ENCODE peak calls at places on chromosomes 13 and 19, in four cellular contexts. P is AG04450, Q is fibroblast of pulmonary artery, S is dorsolateral prefrontal cortex. F is an unnamed sample.

GRCh38 chr13:60137911-60138570 is 25.7 kb downstream of the DIAPH3 start:
- DNase-seq in P (no peak), Q (no peak), S (no peak), F (no peak)

GRCh38 chr19:43576479-43576878 is 878 bp downstream of the PINLYP start:
- DNase-seq in P (no peak), Q (no peak), S (no peak), F (no peak)

GRCh38 chr19:33740811-33741396 is 55.8 kb upstream of the KCTD15 start:
- DNase-seq in P (no peak), Q (peak), S (no peak), F (no peak)

GRCh38 chr13:75550159-75550567 is 572 bp downstream of the UCHL3 start:
- DNase-seq in P (peak), Q (peak), S (no peak), F (peak)

GRCh38 chr13:106349080-106349841 is 186.2 kb downstream of the EFNB2 start:
- DNase-seq in P (no peak), Q (no peak), S (no peak), F (no peak)

GRCh38 chr13:41767801-41768200 is 193.1 kb downstream of the VWA8 start:
- DNase-seq in P (no peak), Q (peak), S (no peak), F (no peak)

GRCh38 chr19:17835182-17836006 is 12.4 kb downstream of the JAK3 start:
- DNase-seq in P (no peak), Q (peak), S (no peak), F (no peak)

GRCh38 chr19:17337675-17338439 is 504 bp downstream of the GTPBP3 start:
- DNase-seq in P (no peak), Q (no peak), S (no peak), F (no peak)

GRCh38 chr19:28553005-28553404 is 659.9 kb downstream of the UQCRFS1 start:
- DNase-seq in P (no peak), Q (no peak), S (no peak), F (no peak)

GRCh38 chr19:40424637-40425449 is 949 bp downstream of the SERTAD1 start:
- DNase-seq in P (no peak), Q (peak), S (peak), F (no peak)

GRCh38 chr13:77872995-77873394 is 45.6 kb downstream of the EDNRB start:
- DNase-seq in P (no peak), Q (no peak), S (no peak), F (peak)

GRCh38 chr19:3479177-3479818 is 1.0 kb downstream of the SMIM24 start:
- DNase-seq in P (no peak), Q (no peak), S (no peak), F (no peak)

GRCh38 chr13:69817333-69817732 is 290.3 kb upstream of the ATXN8OS start:
- DNase-seq in P (no peak), Q (no peak), S (no peak), F (no peak)

GRCh38 chr19:1766800-1767352 is 13.6 kb downstream of the ONECUT3 start:
- DNase-seq in P (no peak), Q (no peak), S (no peak), F (no peak)

GRCh38 chr13:92321174-92321573 is 905.4 kb upstream of the GPC6 start:
- DNase-seq in P (no peak), Q (no peak), S (no peak), F (no peak)

GRCh38 chr13:23292596-23292995 is 111.8 kb downstream of the SGCG start:
- DNase-seq in P (no peak), Q (peak), S (no peak), F (no peak)

GRCh38 chr19:41700381-41701195 is 7.8 kb upstream of the CEACAM5 start:
- DNase-seq in P (no peak), Q (no peak), S (no peak), F (no peak)

GRCh38 chr19:4446801-4447200 is 10.8 kb downstream of the UBXN6 start:
- DNase-seq in P (no peak), Q (no peak), S (no peak), F (no peak)

GRCh38 chr13:46751811-46752635 is 44.9 kb downstream of the ESD start:
- DNase-seq in P (no peak), Q (no peak), S (no peak), F (no peak)

GRCh38 chr13:95636853-95637252 is 7.7 kb downstream of the DZIP1 start:
- DNase-seq in P (no peak), Q (no peak), S (no peak), F (no peak)

GRCh38 chr13:111043575-111043982 is 71.5 kb upstream of the ARHGEF7 start:
- DNase-seq in P (no peak), Q (peak), S (no peak), F (no peak)

GRCh38 chr19:13843104-13843921 is 33.6 kb upstream of the NANOS3 start:
- DNase-seq in P (no peak), Q (peak), S (no peak), F (no peak)

GRCh38 chr13:91482427-91482826 is 84.0 kb downstream of the GPC5 start:
- DNase-seq in P (no peak), Q (no peak), S (no peak), F (no peak)

GRCh38 chr13:91464336-91464735 is 65.9 kb downstream of the GPC5 start:
- DNase-seq in P (no peak), Q (no peak), S (no peak), F (no peak)

GRCh38 chr13:70183041-70183440 is 74.8 kb upstream of the KLHL1 start:
- DNase-seq in P (no peak), Q (no peak), S (no peak), F (no peak)

GRCh38 chr13:112905990-112906641 is 62.9 kb upstream of the MCF2L start:
- DNase-seq in P (no peak), Q (no peak), S (no peak), F (no peak)

GRCh38 chr13:52459668-52460067 is 4.4 kb downstream of the CKAP2 start:
- DNase-seq in P (peak), Q (peak), S (no peak), F (peak)

GRCh38 chr19:58570770-58571574 is 2.2 kb downstream of the MZF1 start:
- DNase-seq in P (no peak), Q (no peak), S (peak), F (no peak)

GRCh38 chr13:106619688-106620555 is 52.0 kb upstream of the ARGLU1 start:
- DNase-seq in P (peak), Q (peak), S (no peak), F (no peak)

GRCh38 chr19:7139095-7139494 is 69.6 kb downstream of the ZNF557 start:
- DNase-seq in P (no peak), Q (no peak), S (no peak), F (no peak)

GRCh38 chr19:5968431-5969373 is 9.2 kb downstream of the RANBP3 start:
- DNase-seq in P (no peak), Q (no peak), S (no peak), F (no peak)

GRCh38 chr13:110298566-110299321 is 8.2 kb downstream of the COL4A1 start:
- DNase-seq in P (no peak), Q (peak), S (no peak), F (no peak)

GRCh38 chr19:18501832-18502231 is 20.0 kb downstream of the ELL start:
- DNase-seq in P (no peak), Q (no peak), S (no peak), F (no peak)

GRCh38 chr13:92991687-92992086 is 234.9 kb upstream of the GPC6 start:
- DNase-seq in P (no peak), Q (peak), S (no peak), F (no peak)

GRCh38 chr13:19085876-19086275 is 95.7 kb downstream of the TUBA3C start:
- DNase-seq in P (no peak), Q (no peak), S (no peak), F (no peak)
- H3K4me3 ChIP-seq in P (no peak), Q (no peak), S (no peak), F (no peak)

GRCh38 chr13:109271991-109272454 is 514.4 kb downstream of the IRS2 start:
- DNase-seq in P (no peak), Q (no peak), S (no peak), F (no peak)

GRCh38 chr13:109272595-109273325 is 513.6 kb downstream of the IRS2 start:
- DNase-seq in P (no peak), Q (peak), S (no peak), F (no peak)

GRCh38 chr13:109271555-109271954 is 514.8 kb downstream of the IRS2 start:
- DNase-seq in P (no peak), Q (no peak), S (no peak), F (no peak)

GRCh38 chr13:109274188-109274821 is 512.1 kb downstream of the IRS2 start:
- DNase-seq in P (peak), Q (peak), S (no peak), F (peak)

GRCh38 chr13:109273326-109273751 is 513.0 kb downstream of the IRS2 start:
- DNase-seq in P (no peak), Q (peak), S (no peak), F (peak)
- H3K4me3 ChIP-seq in P (no peak), Q (peak), S (no peak), F (peak)

GRCh38 chr19:16067205-16067938 is 8.9 kb upstream of the TPM4 start:
- DNase-seq in P (peak), Q (peak), S (no peak), F (peak)
- H3K4me3 ChIP-seq in P (peak), Q (peak), S (peak), F (peak)

DNA sequence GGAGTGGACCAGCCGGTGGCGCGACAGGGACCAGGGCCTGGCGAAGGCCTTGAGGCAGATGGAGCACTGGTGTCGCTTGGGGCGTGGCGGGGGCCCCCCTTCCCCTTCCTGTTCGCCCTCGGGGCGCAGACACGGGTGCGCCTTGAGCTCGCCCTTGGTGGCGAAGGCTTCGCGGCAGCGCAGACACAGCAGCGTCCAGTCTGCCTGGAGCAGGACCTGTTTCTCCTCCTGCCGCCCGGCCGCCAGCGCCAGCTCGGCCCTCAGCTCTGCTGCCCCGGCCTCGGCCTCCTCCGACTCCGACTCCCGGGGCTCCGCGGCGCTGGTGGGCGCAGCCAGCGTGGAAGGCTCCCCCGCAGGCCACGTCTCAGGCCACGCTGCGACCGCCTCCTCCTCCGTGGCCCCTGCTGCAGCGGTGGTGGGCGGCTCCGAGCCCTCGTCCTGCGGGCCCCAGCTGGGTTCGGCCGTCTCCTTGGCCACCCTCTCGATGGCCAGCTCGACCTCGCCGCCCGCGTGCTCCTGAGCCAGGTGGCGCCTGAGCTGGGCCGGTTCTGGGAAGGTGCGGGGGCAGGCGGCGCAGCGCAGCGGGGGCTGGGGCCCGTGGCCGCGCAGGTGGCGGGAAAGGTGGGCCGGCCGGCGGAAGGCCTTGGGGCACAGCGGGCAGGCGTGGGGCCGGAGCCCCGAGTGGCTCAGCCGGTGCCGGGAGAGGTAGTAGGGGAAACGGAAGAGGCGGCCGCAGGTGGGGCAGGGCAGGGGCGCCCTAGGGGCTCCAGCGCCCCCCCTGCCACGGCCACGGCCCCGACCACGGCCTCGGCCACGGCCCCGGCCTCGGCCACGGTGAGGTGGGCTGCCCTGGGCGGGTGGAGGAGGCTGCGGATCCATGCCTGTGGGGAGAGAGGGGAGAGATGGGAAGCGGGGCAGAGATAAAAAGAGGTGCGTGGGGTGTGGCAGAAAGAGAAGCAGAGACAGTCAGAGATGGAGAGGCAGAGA is 1.6 kb downstream of the ZNF579 start:
- DNase-seq in P (no peak), Q (no peak), S (no peak), F (no peak)
- H3K4me3 ChIP-seq in P (peak), Q (peak), S (peak), F (peak)

GRCh38 chr19:46660601-46661019 is 372 bp downstream of the DACT3 start:
- DNase-seq in P (no peak), Q (no peak), S (no peak), F (no peak)
- H3K4me3 ChIP-seq in P (peak), Q (peak), S (peak), F (peak)

F was measured in skeletal muscle cell.